ENCODE peak calls at places on chromosomes 16 and 17, in nine cellular contexts. M, N, F, K, D, Y, Z, E and I are unnamed samples. For H3K4me1, the result is how much of the 10 kb centered on the place peaks cover.

GRCh38 chr16:12661656-12662172 is 142.0 kb downstream of the CPPED1 start:
- DNase-seq in M (no peak), N (peak), F (no peak), K (no peak), D (no peak), Y (no peak), Z (no peak), E (no peak), I (peak)

GRCh38 chr17:45740553-45741330 is 43.4 kb upstream of the CRHR1 start:
- DNase-seq in M (no peak), N (peak), F (peak), K (no peak), D (peak), Y (peak), Z (peak), E (no peak), I (peak)

GRCh38 chr16:61858996-61859395 is 177.2 kb downstream of the CDH8 start:
- DNase-seq in M (no peak), N (no peak), F (no peak), K (no peak), D (no peak), Y (no peak), Z (no peak), E (no peak), I (no peak)

GRCh38 chr16:78443780-78444422 is 344.4 kb downstream of the WWOX start:
- DNase-seq in M (no peak), N (no peak), F (no peak), K (no peak), D (no peak), Y (no peak), Z (no peak), E (no peak), I (no peak)

GRCh38 chr16:11328172-11329079 is 16.8 kb upstream of the RMI2 start:
- DNase-seq in M (peak), N (peak), F (no peak), K (peak), D (no peak), Y (peak), Z (peak), E (peak), I (peak)

GRCh38 chr16:50695017-50696000 is 1.9 kb downstream of the NOD2 start:
- DNase-seq in M (no peak), N (no peak), F (no peak), K (no peak), D (peak), Y (no peak), Z (no peak), E (no peak), I (no peak)

GRCh38 chr17:66302761-66303626 is 581 bp downstream of the PRKCA start:
- DNase-seq in M (peak), N (peak), F (peak), K (no peak), D (peak), Y (peak), Z (peak), E (peak), I (peak)

GRCh38 chr17:58303981-58304734 is 23.4 kb upstream of the MPO start:
- DNase-seq in M (peak), N (peak), F (no peak), K (no peak), D (no peak), Y (no peak), Z (peak), E (no peak), I (peak)

GRCh38 chr16:79297297-79297696 is 303.2 kb downstream of the MAF start:
- DNase-seq in M (no peak), N (no peak), F (no peak), K (no peak), D (no peak), Y (no peak), Z (no peak), E (no peak), I (no peak)

GRCh38 chr16:13471036-13471435 is 448.9 kb upstream of the ERCC4 start:
- DNase-seq in M (no peak), N (peak), F (no peak), K (no peak), D (no peak), Y (no peak), Z (no peak), E (no peak), I (peak)

GRCh38 chr16:23640669-23640958 is 496 bp downstream of the PALB2 start:
- DNase-seq in M (no peak), N (peak), F (no peak), K (no peak), D (no peak), Y (no peak), Z (no peak), E (no peak), I (no peak)

GRCh38 chr16:82655315-82655714 is 28.5 kb downstream of the CDH13 start:
- DNase-seq in M (no peak), N (peak), F (no peak), K (no peak), D (no peak), Y (peak), Z (no peak), E (no peak), I (peak)

GRCh38 chr17:15124746-15125145 is 140.4 kb downstream of the PMP22 start:
- DNase-seq in M (no peak), N (no peak), F (no peak), K (no peak), D (no peak), Y (no peak), Z (no peak), E (no peak), I (no peak)

GRCh38 chr16:5398203-5398602 is 300.6 kb upstream of the EEF2KMT start:
- DNase-seq in M (no peak), N (no peak), F (no peak), K (no peak), D (no peak), Y (no peak), Z (no peak), E (no peak), I (no peak)

GRCh38 chr17:65586899-65587298 is 25.5 kb upstream of the AXIN2 start:
- DNase-seq in M (no peak), N (no peak), F (no peak), K (no peak), D (no peak), Y (no peak), Z (no peak), E (no peak), I (no peak)

GRCh38 chr17:7833795-7834553 is at the start of gene KDM6B:
- DNase-seq in M (peak), N (peak), F (peak), K (peak), D (peak), Y (peak), Z (peak), E (peak), I (peak)

GRCh38 chr16:68332411-68333121 is 21.7 kb downstream of the PRMT7 start:
- DNase-seq in M (no peak), N (peak), F (no peak), K (no peak), D (no peak), Y (peak), Z (no peak), E (no peak), I (no peak)

GRCh38 chr17:79806863-79807720 is 10.2 kb upstream of the CBX8 start:
- DNase-seq in M (no peak), N (no peak), F (no peak), K (no peak), D (no peak), Y (no peak), Z (no peak), E (no peak), I (no peak)

GRCh38 chr17:73516356-73516755 is 127.9 kb downstream of the SDK2 start:
- DNase-seq in M (no peak), N (no peak), F (no peak), K (no peak), D (no peak), Y (no peak), Z (no peak), E (no peak), I (no peak)

GRCh38 chr16:89175280-89176146 is 4.0 kb downstream of the CDH15 start:
- DNase-seq in M (no peak), N (no peak), F (no peak), K (no peak), D (no peak), Y (no peak), Z (no peak), E (no peak), I (no peak)

GRCh38 chr16:11139624-11140375 is 116.2 kb downstream of the SOCS1 start:
- DNase-seq in M (no peak), N (peak), F (no peak), K (no peak), D (peak), Y (no peak), Z (no peak), E (no peak), I (peak)

DNA sequence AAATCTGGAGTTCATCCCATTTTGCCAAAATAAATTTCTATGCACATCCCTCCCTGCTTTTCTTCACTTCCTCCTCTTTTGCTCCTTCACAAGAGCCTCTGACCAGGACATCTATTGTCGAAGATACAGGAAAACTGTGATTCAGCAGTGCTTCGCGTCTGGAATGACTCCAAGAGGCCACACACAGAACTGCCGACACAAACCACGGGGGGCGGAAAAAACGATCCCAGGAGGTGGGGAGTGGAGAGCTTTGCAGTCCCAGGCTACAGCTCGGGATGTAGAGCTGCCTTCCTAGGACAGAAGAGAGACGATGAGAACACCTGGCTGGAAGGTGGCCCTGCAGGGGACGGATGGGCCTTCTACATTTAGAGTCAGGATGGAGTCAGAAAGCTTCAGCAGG is 102.8 kb downstream of the XYLT1 start:
- DNase-seq in M (no peak), N (peak), F (no peak), K (no peak), D (no peak), Y (no peak), Z (no peak), E (no peak), I (no peak)
- H3K4me1 ChIP-seq in M (half or more), N (under half), F (under half), K (under half), D (under half), Y (under half), Z (under half), E (half or more), I (under half)

GRCh38 chr17:35788504-35788998 is 6.9 kb downstream of the MMP28 start:
- DNase-seq in M (no peak), N (no peak), F (no peak), K (no peak), D (peak), Y (no peak), Z (no peak), E (no peak), I (no peak)
- H3K4me3 ChIP-seq in M (no peak), N (no peak), F (no peak), K (no peak), D (peak), Y (no peak), Z (no peak), E (no peak), I (no peak)

GRCh38 chr17:77409282-77410161 is 268.8 kb downstream of the SEC14L1 start:
- DNase-seq in M (peak), N (peak), F (no peak), K (no peak), D (peak), Y (peak), Z (peak), E (peak), I (peak)
- H3K4me1 ChIP-seq in M (half or more), N (under half), F (under half), K (under half), D (half or more), Y (half or more), Z (under half), E (half or more), I (under half)

GRCh38 chr16:87602821-87603683 is 744 bp downstream of the JPH3 start:
- DNase-seq in M (no peak), N (peak), F (no peak), K (no peak), D (no peak), Y (no peak), Z (no peak), E (no peak), I (no peak)
- H3K4me3 ChIP-seq in M (no peak), N (peak), F (peak), K (peak), D (peak), Y (no peak), Z (no peak), E (no peak), I (no peak)

DNA sequence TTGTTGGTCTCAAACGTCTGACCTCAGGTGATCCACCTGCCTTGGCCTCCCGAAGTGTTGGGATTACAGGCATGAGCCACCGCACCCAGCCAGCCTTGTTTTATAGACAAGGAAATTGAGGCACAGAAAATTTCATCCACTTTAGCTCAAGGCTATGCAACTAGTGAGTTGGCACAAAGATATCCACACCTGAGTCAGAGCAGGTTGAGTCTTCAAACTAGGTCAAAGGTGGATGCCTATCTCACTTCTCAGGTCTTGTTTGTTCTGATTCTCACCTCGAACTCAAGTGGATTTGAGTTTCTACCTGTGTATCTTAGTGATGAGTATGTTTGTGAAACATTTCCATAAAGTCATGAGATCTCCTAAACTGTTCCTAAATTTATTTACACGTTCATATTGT is 35.6 kb upstream of the GAS7 start:
- DNase-seq in M (no peak), N (no peak), F (no peak), K (no peak), D (no peak), Y (no peak), Z (no peak), E (no peak), I (no peak)
- H3K4me1 ChIP-seq in M (under half), N (under half), F (under half), K (under half), D (under half), Y (under half), Z (under half), E (under half), I (under half)

DNA sequence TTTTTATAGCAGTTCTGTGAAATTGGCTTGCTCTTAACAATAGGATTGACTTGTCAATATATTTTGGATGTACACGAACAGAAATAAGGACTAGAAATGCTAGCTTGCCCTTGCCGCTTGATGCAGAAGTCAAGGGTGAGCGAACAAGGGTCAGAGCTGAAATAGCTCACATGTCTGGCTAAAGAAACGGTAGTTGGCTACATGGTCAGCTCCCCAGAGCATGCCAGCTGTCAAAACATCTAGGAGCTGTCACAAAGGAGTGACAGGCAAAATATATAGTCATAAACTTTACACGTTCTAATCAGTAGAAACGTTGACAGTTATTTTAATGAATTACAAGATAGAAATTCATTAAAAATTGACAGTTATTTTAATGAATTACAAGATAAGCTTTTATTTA is 2.9 kb upstream of the MEIOB start:
- DNase-seq in M (no peak), N (no peak), F (no peak), K (no peak), D (no peak), Y (no peak), Z (no peak), E (no peak), I (no peak)
- H3K4me3 ChIP-seq in M (no peak), N (no peak), F (no peak), K (no peak), D (no peak), Y (no peak), Z (no peak), E (no peak), I (no peak)

GRCh38 chr17:17937450-17937849 is 34.8 kb downstream of the TOM1L2 start:
- DNase-seq in M (no peak), N (no peak), F (no peak), K (no peak), D (no peak), Y (no peak), Z (no peak), E (no peak), I (no peak)
- H3K4me1 ChIP-seq in M (half or more), N (under half), F (under half), K (under half), D (under half), Y (half or more), Z (under half), E (half or more), I (half or more)

DNA sequence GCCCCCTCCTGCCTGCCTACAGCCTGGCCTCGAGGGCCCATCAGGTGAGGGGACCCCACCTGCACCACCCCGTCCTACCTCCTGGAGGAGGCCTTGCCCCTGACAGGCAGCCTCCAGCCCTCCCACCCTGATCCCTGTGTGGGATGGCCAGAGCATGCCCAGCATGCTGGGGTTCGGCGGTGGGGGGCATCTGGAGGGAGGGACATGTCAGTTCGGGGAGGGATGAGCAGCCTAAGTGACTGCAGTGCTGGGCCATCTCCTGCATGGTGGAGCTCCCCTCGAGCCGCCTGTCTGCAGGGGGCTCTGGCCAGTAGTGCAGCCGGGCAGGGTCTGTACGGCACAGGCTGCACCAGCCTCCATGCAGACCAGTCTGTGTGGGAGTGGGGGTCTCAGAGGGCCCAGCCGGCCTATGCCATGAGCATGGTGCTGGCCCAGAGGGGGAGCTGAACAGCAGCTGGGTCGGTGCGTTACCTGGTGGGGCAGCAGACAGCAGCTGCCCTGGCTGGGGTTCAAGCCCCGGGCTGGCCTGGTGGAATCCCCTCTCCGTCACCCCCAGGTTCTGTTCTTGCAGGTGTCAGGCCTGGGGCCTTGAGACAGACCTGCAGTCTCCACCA is 4.0 kb upstream of the RNPS1 start:
- DNase-seq in M (no peak), N (no peak), F (no peak), K (no peak), D (no peak), Y (no peak), Z (no peak), E (no peak), I (no peak)
- H3K4me3 ChIP-seq in M (no peak), N (no peak), F (no peak), K (no peak), D (no peak), Y (no peak), Z (no peak), E (no peak), I (no peak)

GRCh38 chr16:76222853-76223252 is 54.3 kb upstream of the CNTNAP4 start:
- DNase-seq in M (no peak), N (peak), F (no peak), K (no peak), D (no peak), Y (no peak), Z (no peak), E (no peak), I (no peak)
- H3K4me1 ChIP-seq in M (under half), N (under half), F (under half), K (under half), D (under half), Y (under half), Z (under half), E (under half), I (under half)